ENCODE peak calls at places on chromosomes 12 and 14, in six cellular contexts. One of them, this sample, is unnamed.

GRCh38 chr12:6241495-6241894 is 41.3 kb downstream of the CD9 start:
- DNase-seq in PC-9: peak
- DNase-seq in NCI-H774: no peak
- DNase-seq in thoracic aorta: no peak
- DNase-seq in anterior cingulate cortex: no peak
- DNase-seq in caudate nucleus: no peak
- DNase-seq in this sample: no peak

GRCh38 chr12:121334513-121335343 is 17.5 kb downstream of the ANAPC5 start:
- DNase-seq in anterior cingulate cortex: no peak
- DNase-seq in PC-9: no peak
- DNase-seq in caudate nucleus: no peak
- DNase-seq in NCI-H774: peak
- DNase-seq in thoracic aorta: no peak
- DNase-seq in this sample: peak

GRCh38 chr12:52082988-52083637 is 3.6 kb downstream of the SMIM41 start:
- DNase-seq in anterior cingulate cortex: peak
- DNase-seq in NCI-H774: peak
- DNase-seq in PC-9: peak
- DNase-seq in thoracic aorta: no peak
- DNase-seq in caudate nucleus: no peak
- DNase-seq in this sample: peak

GRCh38 chr14:69038449-69039286 is 59.6 kb upstream of the ACTN1 start:
- DNase-seq in NCI-H774: no peak
- DNase-seq in thoracic aorta: no peak
- DNase-seq in anterior cingulate cortex: no peak
- DNase-seq in caudate nucleus: no peak
- DNase-seq in PC-9: no peak
- DNase-seq in this sample: no peak

GRCh38 chr14:53714495-53715389 is 241.9 kb downstream of the BMP4 start:
- DNase-seq in caudate nucleus: no peak
- DNase-seq in PC-9: no peak
- DNase-seq in NCI-H774: no peak
- DNase-seq in anterior cingulate cortex: no peak
- DNase-seq in thoracic aorta: no peak
- DNase-seq in this sample: no peak

GRCh38 chr12:569803-570236 is 93.4 kb downstream of the NINJ2 start:
- DNase-seq in anterior cingulate cortex: peak
- DNase-seq in NCI-H774: peak
- DNase-seq in PC-9: peak
- DNase-seq in caudate nucleus: peak
- DNase-seq in thoracic aorta: peak
- DNase-seq in this sample: peak

GRCh38 chr12:84694111-84694510 is 218.5 kb downstream of the SLC6A15 start:
- DNase-seq in thoracic aorta: no peak
- DNase-seq in PC-9: no peak
- DNase-seq in NCI-H774: peak
- DNase-seq in anterior cingulate cortex: no peak
- DNase-seq in caudate nucleus: no peak
- DNase-seq in this sample: no peak

GRCh38 chr12:30837595-30837994 is 82.8 kb upstream of the CAPRIN2 start:
- DNase-seq in PC-9: no peak
- DNase-seq in anterior cingulate cortex: no peak
- DNase-seq in thoracic aorta: no peak
- DNase-seq in NCI-H774: no peak
- DNase-seq in caudate nucleus: no peak
- DNase-seq in this sample: no peak

GRCh38 chr12:33322519-33322918 is 117.1 kb downstream of the SYT10 start:
- DNase-seq in NCI-H774: peak
- DNase-seq in anterior cingulate cortex: no peak
- DNase-seq in caudate nucleus: no peak
- DNase-seq in PC-9: no peak
- DNase-seq in thoracic aorta: no peak
- DNase-seq in this sample: no peak

GRCh38 chr12:126791122-126791521 is 1475.8 kb upstream of the TMEM132C start:
- DNase-seq in caudate nucleus: no peak
- DNase-seq in thoracic aorta: no peak
- DNase-seq in anterior cingulate cortex: no peak
- DNase-seq in PC-9: no peak
- DNase-seq in NCI-H774: no peak
- DNase-seq in this sample: no peak

GRCh38 chr14:93042968-93043940 is 72.5 kb downstream of the ITPK1 start:
- DNase-seq in PC-9: peak
- DNase-seq in anterior cingulate cortex: no peak
- DNase-seq in thoracic aorta: peak
- DNase-seq in caudate nucleus: no peak
- DNase-seq in NCI-H774: no peak
- DNase-seq in this sample: no peak

GRCh38 chr12:89370850-89371249 is 18.5 kb upstream of the DUSP6 start:
- DNase-seq in PC-9: peak
- DNase-seq in thoracic aorta: no peak
- DNase-seq in anterior cingulate cortex: no peak
- DNase-seq in caudate nucleus: no peak
- DNase-seq in NCI-H774: no peak
- DNase-seq in this sample: no peak

GRCh38 chr12:6080149-6081045 is 44.1 kb downstream of the VWF start:
- DNase-seq in caudate nucleus: no peak
- DNase-seq in thoracic aorta: no peak
- DNase-seq in PC-9: peak
- DNase-seq in NCI-H774: no peak
- DNase-seq in anterior cingulate cortex: no peak
- DNase-seq in this sample: no peak

GRCh38 chr14:36657409-36658090 is 4.1 kb upstream of the PAX9 start:
- DNase-seq in anterior cingulate cortex: no peak
- DNase-seq in PC-9: no peak
- DNase-seq in thoracic aorta: no peak
- DNase-seq in NCI-H774: peak
- DNase-seq in caudate nucleus: no peak
- DNase-seq in this sample: no peak

GRCh38 chr14:92058006-92058917 is 18.4 kb upstream of the TRIP11 start:
- DNase-seq in PC-9: no peak
- DNase-seq in caudate nucleus: no peak
- DNase-seq in NCI-H774: peak
- DNase-seq in thoracic aorta: no peak
- DNase-seq in anterior cingulate cortex: no peak
- DNase-seq in this sample: no peak

GRCh38 chr14:68759912-68760311 is 33.0 kb downstream of the ZFP36L1 start:
- DNase-seq in NCI-H774: no peak
- DNase-seq in caudate nucleus: no peak
- DNase-seq in PC-9: no peak
- DNase-seq in thoracic aorta: no peak
- DNase-seq in anterior cingulate cortex: no peak
- DNase-seq in this sample: no peak

GRCh38 chr14:52380294-52380693 is 66.2 kb downstream of the PTGER2 start:
- DNase-seq in NCI-H774: no peak
- DNase-seq in thoracic aorta: no peak
- DNase-seq in PC-9: no peak
- DNase-seq in caudate nucleus: no peak
- DNase-seq in anterior cingulate cortex: no peak
- DNase-seq in this sample: peak

GRCh38 chr12:77813558-77813957 is 17.1 kb upstream of the NAV3 start:
- DNase-seq in thoracic aorta: no peak
- DNase-seq in PC-9: no peak
- DNase-seq in anterior cingulate cortex: no peak
- DNase-seq in NCI-H774: no peak
- DNase-seq in caudate nucleus: no peak
- DNase-seq in this sample: no peak

GRCh38 chr12:122203968-122204828 is 689 bp downstream of the B3GNT4 start:
- DNase-seq in caudate nucleus: no peak
- DNase-seq in thoracic aorta: no peak
- DNase-seq in PC-9: no peak
- DNase-seq in anterior cingulate cortex: no peak
- DNase-seq in NCI-H774: no peak
- DNase-seq in this sample: no peak

GRCh38 chr12:64560395-64561301 is 49.6 kb upstream of the RASSF3 start:
- DNase-seq in NCI-H774: no peak
- DNase-seq in anterior cingulate cortex: no peak
- DNase-seq in PC-9: peak
- DNase-seq in caudate nucleus: no peak
- DNase-seq in thoracic aorta: no peak
- DNase-seq in this sample: no peak

GRCh38 chr12:1830981-1831930 is 10.9 kb downstream of the LRTM2 start:
- DNase-seq in NCI-H774: no peak
- DNase-seq in PC-9: peak
- DNase-seq in thoracic aorta: no peak
- DNase-seq in anterior cingulate cortex: no peak
- DNase-seq in caudate nucleus: peak
- DNase-seq in this sample: peak

GRCh38 chr12:121626853-121627623 is 708 bp downstream of the ORAI1 start:
- DNase-seq in thoracic aorta: peak
- DNase-seq in caudate nucleus: no peak
- DNase-seq in PC-9: peak
- DNase-seq in NCI-H774: no peak
- DNase-seq in anterior cingulate cortex: peak
- DNase-seq in this sample: peak

GRCh38 chr12:20350495-20350894 is 17.8 kb upstream of the PDE3A start:
- DNase-seq in thoracic aorta: no peak
- DNase-seq in caudate nucleus: no peak
- DNase-seq in NCI-H774: no peak
- DNase-seq in anterior cingulate cortex: no peak
- DNase-seq in PC-9: no peak
- DNase-seq in this sample: no peak

GRCh38 chr14:79225815-79226214 is 985.5 kb downstream of the DIO2 start:
- DNase-seq in NCI-H774: no peak
- DNase-seq in caudate nucleus: no peak
- DNase-seq in anterior cingulate cortex: no peak
- DNase-seq in PC-9: no peak
- DNase-seq in thoracic aorta: no peak
- DNase-seq in this sample: no peak

GRCh38 chr14:95597784-95598204 is 62.9 kb downstream of the GLRX5 start:
- DNase-seq in anterior cingulate cortex: no peak
- DNase-seq in caudate nucleus: no peak
- DNase-seq in thoracic aorta: no peak
- DNase-seq in NCI-H774: peak
- DNase-seq in PC-9: no peak
- DNase-seq in this sample: no peak

GRCh38 chr12:118034429-118035193 is 18.1 kb downstream of the RFC5 start:
- DNase-seq in caudate nucleus: no peak
- DNase-seq in NCI-H774: peak
- DNase-seq in anterior cingulate cortex: no peak
- DNase-seq in PC-9: peak
- DNase-seq in thoracic aorta: no peak
- DNase-seq in this sample: no peak

GRCh38 chr12:2267624-2268477 is 215.1 kb downstream of the CACNA1C start:
- DNase-seq in thoracic aorta: peak
- DNase-seq in PC-9: no peak
- DNase-seq in caudate nucleus: no peak
- DNase-seq in NCI-H774: no peak
- DNase-seq in anterior cingulate cortex: no peak
- DNase-seq in this sample: no peak

GRCh38 chr12:78120866-78121590 is 290.3 kb downstream of the NAV3 start:
- DNase-seq in NCI-H774: no peak
- DNase-seq in anterior cingulate cortex: no peak
- DNase-seq in caudate nucleus: no peak
- DNase-seq in thoracic aorta: no peak
- DNase-seq in PC-9: no peak
- DNase-seq in this sample: no peak

GRCh38 chr14:102928412-102929348 is 6.2 kb downstream of the AMN start:
- DNase-seq in NCI-H774: peak
- DNase-seq in PC-9: peak
- DNase-seq in caudate nucleus: no peak
- DNase-seq in thoracic aorta: no peak
- DNase-seq in anterior cingulate cortex: no peak
- DNase-seq in this sample: peak